ENCODE peak calls at places on chromosome 21, in nine cellular contexts. One of them, this sample, is unnamed.

GRCh38 chr21:37734846-37735245 is 181.4 kb downstream of the KCNJ6 start:
- DNase-seq in lung microvascular endothelial cell: no peak
- DNase-seq in NCI-H2171: no peak
- DNase-seq in RPMI8226: no peak
- DNase-seq in T-helper 9 cell: no peak
- DNase-seq in T-helper 2 cell treated with Interferon-gamma antibody and Interleukin-4, amounts not matched to agents 5 μg/mL and 100 μg/mL, for 36 hours: no peak
- DNase-seq in GM12878: no peak
- DNase-seq in heart right ventricle: no peak
- DNase-seq in EL: no peak
- DNase-seq in this sample: no peak

GRCh38 chr21:39313042-39313456 is 383 bp downstream of the BRWD1 start:
- DNase-seq in NCI-H2171: peak; percentile 57
- DNase-seq in EL: no peak
- DNase-seq in RPMI8226: no peak
- DNase-seq in T-helper 2 cell treated with Interferon-gamma antibody and Interleukin-4, amounts not matched to agents 5 μg/mL and 100 μg/mL, for 36 hours: no peak
- DNase-seq in heart right ventricle: peak; percentile 19
- DNase-seq in GM12878: no peak
- DNase-seq in lung microvascular endothelial cell: peak; percentile 31
- DNase-seq in T-helper 9 cell: peak; percentile 15
- DNase-seq in this sample: peak; percentile 23

GRCh38 chr21:44089001-44089911 is 17.9 kb upstream of the PWP2 start:
- DNase-seq in EL: no peak
- DNase-seq in T-helper 9 cell: peak; percentile 36
- DNase-seq in RPMI8226: no peak
- DNase-seq in GM12878: no peak
- DNase-seq in lung microvascular endothelial cell: no peak
- DNase-seq in T-helper 2 cell treated with Interferon-gamma antibody and Interleukin-4, amounts not matched to agents 5 μg/mL and 100 μg/mL, for 36 hours: peak; percentile 8
- DNase-seq in NCI-H2171: no peak
- DNase-seq in heart right ventricle: no peak
- DNase-seq in this sample: no peak

GRCh38 chr21:27275294-27275927 is 308.5 kb upstream of the ADAMTS5 start:
- DNase-seq in heart right ventricle: no peak
- DNase-seq in NCI-H2171: no peak
- DNase-seq in GM12878: no peak
- DNase-seq in lung microvascular endothelial cell: no peak
- DNase-seq in RPMI8226: no peak
- DNase-seq in T-helper 2 cell treated with Interferon-gamma antibody and Interleukin-4, amounts not matched to agents 5 μg/mL and 100 μg/mL, for 36 hours: no peak
- DNase-seq in T-helper 9 cell: no peak
- DNase-seq in EL: peak; percentile 82
- DNase-seq in this sample: no peak

GRCh38 chr21:45405819-45406762 is 1.1 kb downstream of the COL18A1 start:
- DNase-seq in NCI-H2171: no peak
- DNase-seq in T-helper 9 cell: no peak
- DNase-seq in T-helper 2 cell treated with Interferon-gamma antibody and Interleukin-4, amounts not matched to agents 5 μg/mL and 100 μg/mL, for 36 hours: no peak
- DNase-seq in GM12878: no peak
- DNase-seq in RPMI8226: no peak
- DNase-seq in EL: peak; percentile 24
- DNase-seq in lung microvascular endothelial cell: peak; percentile 79
- DNase-seq in heart right ventricle: no peak
- DNase-seq in this sample: no peak

GRCh38 chr21:41899431-41900202 is 20.5 kb upstream of the PRDM15 start:
- DNase-seq in EL: no peak
- DNase-seq in RPMI8226: no peak
- DNase-seq in heart right ventricle: no peak
- DNase-seq in GM12878: no peak
- DNase-seq in NCI-H2171: no peak
- DNase-seq in lung microvascular endothelial cell: no peak
- DNase-seq in T-helper 2 cell treated with Interferon-gamma antibody and Interleukin-4, amounts not matched to agents 5 μg/mL and 100 μg/mL, for 36 hours: peak; percentile 67
- DNase-seq in T-helper 9 cell: no peak
- DNase-seq in this sample: no peak

GRCh38 chr21:46211786-46212720 is 16.5 kb downstream of the LSS start:
- DNase-seq in heart right ventricle: no peak
- DNase-seq in T-helper 9 cell: no peak
- DNase-seq in RPMI8226: no peak
- DNase-seq in T-helper 2 cell treated with Interferon-gamma antibody and Interleukin-4, amounts not matched to agents 5 μg/mL and 100 μg/mL, for 36 hours: no peak
- DNase-seq in EL: no peak
- DNase-seq in NCI-H2171: no peak
- DNase-seq in GM12878: no peak
- DNase-seq in lung microvascular endothelial cell: no peak
- DNase-seq in this sample: no peak

GRCh38 chr21:29851611-29852010 is 88.2 kb downstream of the GRIK1 start:
- DNase-seq in lung microvascular endothelial cell: no peak
- DNase-seq in T-helper 9 cell: no peak
- DNase-seq in GM12878: no peak
- DNase-seq in RPMI8226: no peak
- DNase-seq in T-helper 2 cell treated with Interferon-gamma antibody and Interleukin-4, amounts not matched to agents 5 μg/mL and 100 μg/mL, for 36 hours: no peak
- DNase-seq in NCI-H2171: no peak
- DNase-seq in heart right ventricle: no peak
- DNase-seq in EL: no peak
- DNase-seq in this sample: no peak

GRCh38 chr21:30072496-30072895 is 94.1 kb downstream of the CLDN17 start:
- DNase-seq in EL: no peak
- DNase-seq in heart right ventricle: peak; percentile 8
- DNase-seq in NCI-H2171: no peak
- DNase-seq in T-helper 9 cell: no peak
- DNase-seq in GM12878: no peak
- DNase-seq in T-helper 2 cell treated with Interferon-gamma antibody and Interleukin-4, amounts not matched to agents 5 μg/mL and 100 μg/mL, for 36 hours: no peak
- DNase-seq in lung microvascular endothelial cell: no peak
- DNase-seq in RPMI8226: peak; percentile 8
- DNase-seq in this sample: peak; percentile 53

GRCh38 chr21:46096997-46097825 is 701 bp upstream of the COL6A2 start:
- DNase-seq in NCI-H2171: no peak
- DNase-seq in T-helper 2 cell treated with Interferon-gamma antibody and Interleukin-4, amounts not matched to agents 5 μg/mL and 100 μg/mL, for 36 hours: peak; percentile 2
- DNase-seq in heart right ventricle: peak; percentile 11
- DNase-seq in EL: peak; percentile 16
- DNase-seq in RPMI8226: peak; percentile 1
- DNase-seq in lung microvascular endothelial cell: no peak
- DNase-seq in T-helper 9 cell: no peak
- DNase-seq in GM12878: no peak
- DNase-seq in this sample: no peak

GRCh38 chr21:28614816-28615215 is 377.9 kb downstream of the LTN1 start:
- DNase-seq in NCI-H2171: no peak
- DNase-seq in T-helper 9 cell: no peak
- DNase-seq in lung microvascular endothelial cell: no peak
- DNase-seq in GM12878: no peak
- DNase-seq in RPMI8226: no peak
- DNase-seq in T-helper 2 cell treated with Interferon-gamma antibody and Interleukin-4, amounts not matched to agents 5 μg/mL and 100 μg/mL, for 36 hours: no peak
- DNase-seq in EL: peak; percentile 27
- DNase-seq in heart right ventricle: no peak
- DNase-seq in this sample: no peak

GRCh38 chr21:41374177-41374712 is 12.4 kb downstream of the MX2 start:
- DNase-seq in heart right ventricle: no peak
- DNase-seq in GM12878: no peak
- DNase-seq in RPMI8226: no peak
- DNase-seq in lung microvascular endothelial cell: no peak
- DNase-seq in T-helper 9 cell: no peak
- DNase-seq in EL: no peak
- DNase-seq in T-helper 2 cell treated with Interferon-gamma antibody and Interleukin-4, amounts not matched to agents 5 μg/mL and 100 μg/mL, for 36 hours: no peak
- DNase-seq in NCI-H2171: no peak
- DNase-seq in this sample: no peak

GRCh38 chr21:17781524-17781923 is 37.6 kb downstream of the C21orf91 start:
- DNase-seq in T-helper 9 cell: no peak
- DNase-seq in lung microvascular endothelial cell: no peak
- DNase-seq in RPMI8226: no peak
- DNase-seq in heart right ventricle: no peak
- DNase-seq in T-helper 2 cell treated with Interferon-gamma antibody and Interleukin-4, amounts not matched to agents 5 μg/mL and 100 μg/mL, for 36 hours: no peak
- DNase-seq in EL: no peak
- DNase-seq in GM12878: no peak
- DNase-seq in NCI-H2171: no peak
- DNase-seq in this sample: no peak

GRCh38 chr21:40925481-40925880 is 78.5 kb upstream of the DSCAM start:
- DNase-seq in T-helper 2 cell treated with Interferon-gamma antibody and Interleukin-4, amounts not matched to agents 5 μg/mL and 100 μg/mL, for 36 hours: no peak
- DNase-seq in lung microvascular endothelial cell: no peak
- DNase-seq in heart right ventricle: no peak
- DNase-seq in RPMI8226: no peak
- DNase-seq in NCI-H2171: no peak
- DNase-seq in EL: no peak
- DNase-seq in T-helper 9 cell: no peak
- DNase-seq in GM12878: no peak
- DNase-seq in this sample: no peak

GRCh38 chr21:42150458-42151085 is 68.4 kb upstream of the ABCG1 start:
- DNase-seq in heart right ventricle: no peak
- DNase-seq in EL: no peak
- DNase-seq in T-helper 2 cell treated with Interferon-gamma antibody and Interleukin-4, amounts not matched to agents 5 μg/mL and 100 μg/mL, for 36 hours: no peak
- DNase-seq in lung microvascular endothelial cell: no peak
- DNase-seq in GM12878: no peak
- DNase-seq in RPMI8226: no peak
- DNase-seq in NCI-H2171: no peak
- DNase-seq in T-helper 9 cell: no peak
- DNase-seq in this sample: no peak

GRCh38 chr21:46124083-46124925 is 26.4 kb downstream of the COL6A2 start:
- DNase-seq in RPMI8226: no peak
- DNase-seq in heart right ventricle: peak; percentile 3
- DNase-seq in GM12878: no peak
- DNase-seq in lung microvascular endothelial cell: no peak
- DNase-seq in T-helper 2 cell treated with Interferon-gamma antibody and Interleukin-4, amounts not matched to agents 5 μg/mL and 100 μg/mL, for 36 hours: no peak
- DNase-seq in EL: no peak
- DNase-seq in T-helper 9 cell: no peak
- DNase-seq in NCI-H2171: no peak
- DNase-seq in this sample: no peak

GRCh38 chr21:35559128-35559831 is 501.0 kb downstream of the SETD4 start:
- DNase-seq in T-helper 2 cell treated with Interferon-gamma antibody and Interleukin-4, amounts not matched to agents 5 μg/mL and 100 μg/mL, for 36 hours: no peak
- DNase-seq in T-helper 9 cell: no peak
- DNase-seq in EL: peak; percentile 97
- DNase-seq in lung microvascular endothelial cell: no peak
- DNase-seq in NCI-H2171: no peak
- DNase-seq in GM12878: no peak
- DNase-seq in RPMI8226: no peak
- DNase-seq in heart right ventricle: no peak
- DNase-seq in this sample: peak; percentile 2

GRCh38 chr21:33478858-33479678 is 706 bp downstream of the TMEM50B start:
- DNase-seq in RPMI8226: peak; percentile 67
- DNase-seq in heart right ventricle: peak; percentile 7
- DNase-seq in T-helper 9 cell: peak; percentile 27
- DNase-seq in T-helper 2 cell treated with Interferon-gamma antibody and Interleukin-4, amounts not matched to agents 5 μg/mL and 100 μg/mL, for 36 hours: peak; percentile 33
- DNase-seq in EL: peak; percentile 42
- DNase-seq in GM12878: no peak
- DNase-seq in NCI-H2171: peak; percentile 26
- DNase-seq in lung microvascular endothelial cell: peak; percentile 39
- DNase-seq in this sample: peak; percentile 47

GRCh38 chr21:37207441-37208009 is 59.6 kb downstream of the VPS26C start:
- DNase-seq in NCI-H2171: no peak
- DNase-seq in lung microvascular endothelial cell: peak; percentile 34
- DNase-seq in RPMI8226: peak; percentile 45
- DNase-seq in T-helper 2 cell treated with Interferon-gamma antibody and Interleukin-4, amounts not matched to agents 5 μg/mL and 100 μg/mL, for 36 hours: no peak
- DNase-seq in T-helper 9 cell: no peak
- DNase-seq in GM12878: peak; percentile 82
- DNase-seq in EL: no peak
- DNase-seq in heart right ventricle: peak; percentile 38
- DNase-seq in this sample: no peak

GRCh38 chr21:20661221-20661620 is 337.0 kb upstream of the NCAM2 start:
- DNase-seq in RPMI8226: no peak
- DNase-seq in GM12878: no peak
- DNase-seq in NCI-H2171: no peak
- DNase-seq in T-helper 9 cell: no peak
- DNase-seq in T-helper 2 cell treated with Interferon-gamma antibody and Interleukin-4, amounts not matched to agents 5 μg/mL and 100 μg/mL, for 36 hours: no peak
- DNase-seq in EL: no peak
- DNase-seq in heart right ventricle: no peak
- DNase-seq in lung microvascular endothelial cell: no peak
- DNase-seq in this sample: no peak

GRCh38 chr21:39647476-39647875 is 34.7 kb downstream of the B3GALT5 start:
- DNase-seq in T-helper 9 cell: no peak
- DNase-seq in lung microvascular endothelial cell: no peak
- DNase-seq in RPMI8226: no peak
- DNase-seq in NCI-H2171: no peak
- DNase-seq in GM12878: no peak
- DNase-seq in EL: peak; percentile 86
- DNase-seq in T-helper 2 cell treated with Interferon-gamma antibody and Interleukin-4, amounts not matched to agents 5 μg/mL and 100 μg/mL, for 36 hours: no peak
- DNase-seq in heart right ventricle: no peak
- DNase-seq in this sample: no peak

GRCh38 chr21:45363921-45364463 is 41.0 kb upstream of the COL18A1 start:
- DNase-seq in GM12878: peak; percentile 8
- DNase-seq in T-helper 9 cell: no peak
- DNase-seq in lung microvascular endothelial cell: peak; percentile 99
- DNase-seq in T-helper 2 cell treated with Interferon-gamma antibody and Interleukin-4, amounts not matched to agents 5 μg/mL and 100 μg/mL, for 36 hours: peak; percentile 56
- DNase-seq in EL: peak; percentile 99
- DNase-seq in NCI-H2171: no peak
- DNase-seq in heart right ventricle: peak; percentile 93
- DNase-seq in RPMI8226: peak; percentile 44
- DNase-seq in this sample: peak; percentile 62

GRCh38 chr21:19810779-19811178 is 1187.4 kb upstream of the NCAM2 start:
- DNase-seq in GM12878: no peak
- DNase-seq in EL: no peak
- DNase-seq in heart right ventricle: no peak
- DNase-seq in T-helper 2 cell treated with Interferon-gamma antibody and Interleukin-4, amounts not matched to agents 5 μg/mL and 100 μg/mL, for 36 hours: no peak
- DNase-seq in T-helper 9 cell: no peak
- DNase-seq in lung microvascular endothelial cell: no peak
- DNase-seq in RPMI8226: no peak
- DNase-seq in NCI-H2171: no peak
- DNase-seq in this sample: no peak

GRCh38 chr21:16169102-16169511 is 439.3 kb downstream of the USP25 start:
- DNase-seq in heart right ventricle: no peak
- DNase-seq in T-helper 2 cell treated with Interferon-gamma antibody and Interleukin-4, amounts not matched to agents 5 μg/mL and 100 μg/mL, for 36 hours: no peak
- DNase-seq in NCI-H2171: no peak
- DNase-seq in RPMI8226: no peak
- DNase-seq in GM12878: no peak
- DNase-seq in T-helper 9 cell: no peak
- DNase-seq in EL: peak; percentile 21
- DNase-seq in lung microvascular endothelial cell: no peak
- DNase-seq in this sample: peak; percentile 15

GRCh38 chr21:45699251-45699942 is 55.9 kb downstream of the PCBP3 start:
- DNase-seq in NCI-H2171: no peak
- DNase-seq in GM12878: peak; percentile 11
- DNase-seq in T-helper 9 cell: no peak
- DNase-seq in heart right ventricle: no peak
- DNase-seq in lung microvascular endothelial cell: no peak
- DNase-seq in RPMI8226: no peak
- DNase-seq in EL: no peak
- DNase-seq in T-helper 2 cell treated with Interferon-gamma antibody and Interleukin-4, amounts not matched to agents 5 μg/mL and 100 μg/mL, for 36 hours: no peak
- DNase-seq in this sample: no peak